ENCODE peak calls at places on chromosome 5, in eight cellular contexts. One of them, this sample, is unnamed.

GRCh38 chr5:158992104-158992740 is 107.5 kb downstream of the EBF1 start:
- DNase-seq in glutamatergic neuron: no peak
- DNase-seq in GM13977: no peak
- DNase-seq in uterus: no peak
- DNase-seq in PC-9: no peak
- DNase-seq in activated T-cell treated with anti-CD3 and anti-CD28 coated beads for 1 hour: no peak
- DNase-seq in iPS DF 19.7: no peak
- DNase-seq in DMS 273 treated with DMSO at 0.1 percent for 48 hours: no peak
- DNase-seq in this sample: no peak

GRCh38 chr5:126965061-126965475 is 65.3 kb downstream of the MARCHF3 start:
- DNase-seq in glutamatergic neuron: no peak
- DNase-seq in GM13977: no peak
- DNase-seq in uterus: no peak
- DNase-seq in PC-9: no peak
- DNase-seq in activated T-cell treated with anti-CD3 and anti-CD28 coated beads for 1 hour: no peak
- DNase-seq in iPS DF 19.7: no peak
- DNase-seq in DMS 273 treated with DMSO at 0.1 percent for 48 hours: no peak
- DNase-seq in this sample: no peak

GRCh38 chr5:66932446-66932845 is 264.2 kb downstream of the CD180 start:
- DNase-seq in glutamatergic neuron: no peak
- DNase-seq in GM13977: no peak
- DNase-seq in uterus: no peak
- DNase-seq in PC-9: no peak
- DNase-seq in activated T-cell treated with anti-CD3 and anti-CD28 coated beads for 1 hour: no peak
- DNase-seq in iPS DF 19.7: no peak
- DNase-seq in DMS 273 treated with DMSO at 0.1 percent for 48 hours: no peak
- DNase-seq in this sample: no peak

GRCh38 chr5:54270326-54270725 is 40.0 kb downstream of the ARL15 start:
- DNase-seq in glutamatergic neuron: no peak
- DNase-seq in GM13977: no peak
- DNase-seq in uterus: no peak
- DNase-seq in PC-9: no peak
- DNase-seq in activated T-cell treated with anti-CD3 and anti-CD28 coated beads for 1 hour: no peak
- DNase-seq in iPS DF 19.7: no peak
- DNase-seq in DMS 273 treated with DMSO at 0.1 percent for 48 hours: no peak
- DNase-seq in this sample: no peak

GRCh38 chr5:132008961-132009680 is 2.3 kb downstream of the ACSL6 start:
- DNase-seq in glutamatergic neuron: peak
- DNase-seq in GM13977: peak
- DNase-seq in uterus: peak
- DNase-seq in PC-9: peak
- DNase-seq in activated T-cell treated with anti-CD3 and anti-CD28 coated beads for 1 hour: no peak
- DNase-seq in iPS DF 19.7: no peak
- DNase-seq in DMS 273 treated with DMSO at 0.1 percent for 48 hours: peak
- DNase-seq in this sample: no peak

GRCh38 chr5:95178046-95178651 is 106.7 kb downstream of the MCTP1 start:
- DNase-seq in glutamatergic neuron: peak
- DNase-seq in GM13977: no peak
- DNase-seq in uterus: no peak
- DNase-seq in PC-9: no peak
- DNase-seq in activated T-cell treated with anti-CD3 and anti-CD28 coated beads for 1 hour: no peak
- DNase-seq in iPS DF 19.7: peak
- DNase-seq in DMS 273 treated with DMSO at 0.1 percent for 48 hours: no peak
- DNase-seq in this sample: no peak

GRCh38 chr5:126385509-126385908 is 37.7 kb upstream of the GRAMD2B start:
- DNase-seq in glutamatergic neuron: no peak
- DNase-seq in GM13977: no peak
- DNase-seq in uterus: no peak
- DNase-seq in PC-9: peak
- DNase-seq in activated T-cell treated with anti-CD3 and anti-CD28 coated beads for 1 hour: no peak
- DNase-seq in iPS DF 19.7: no peak
- DNase-seq in DMS 273 treated with DMSO at 0.1 percent for 48 hours: no peak
- DNase-seq in this sample: no peak

GRCh38 chr5:124847907-124848306 is 101.5 kb upstream of the ZNF608 start:
- DNase-seq in glutamatergic neuron: no peak
- DNase-seq in GM13977: no peak
- DNase-seq in uterus: no peak
- DNase-seq in PC-9: no peak
- DNase-seq in activated T-cell treated with anti-CD3 and anti-CD28 coated beads for 1 hour: no peak
- DNase-seq in iPS DF 19.7: no peak
- DNase-seq in DMS 273 treated with DMSO at 0.1 percent for 48 hours: no peak
- DNase-seq in this sample: no peak

GRCh38 chr5:140145223-140145622 is 19.5 kb downstream of the IGIP start:
- DNase-seq in glutamatergic neuron: no peak
- DNase-seq in GM13977: no peak
- DNase-seq in uterus: no peak
- DNase-seq in PC-9: no peak
- DNase-seq in activated T-cell treated with anti-CD3 and anti-CD28 coated beads for 1 hour: no peak
- DNase-seq in iPS DF 19.7: no peak
- DNase-seq in DMS 273 treated with DMSO at 0.1 percent for 48 hours: no peak
- DNase-seq in this sample: no peak

GRCh38 chr5:27221410-27221809 is 183.0 kb upstream of the CDH9 start:
- DNase-seq in glutamatergic neuron: no peak
- DNase-seq in GM13977: no peak
- DNase-seq in uterus: no peak
- DNase-seq in PC-9: no peak
- DNase-seq in activated T-cell treated with anti-CD3 and anti-CD28 coated beads for 1 hour: no peak
- DNase-seq in iPS DF 19.7: no peak
- DNase-seq in DMS 273 treated with DMSO at 0.1 percent for 48 hours: no peak
- DNase-seq in this sample: no peak

GRCh38 chr5:109484597-109484996 is 74.8 kb upstream of the PJA2 start:
- DNase-seq in glutamatergic neuron: no peak
- DNase-seq in GM13977: no peak
- DNase-seq in uterus: no peak
- DNase-seq in PC-9: no peak
- DNase-seq in activated T-cell treated with anti-CD3 and anti-CD28 coated beads for 1 hour: no peak
- DNase-seq in iPS DF 19.7: no peak
- DNase-seq in DMS 273 treated with DMSO at 0.1 percent for 48 hours: no peak
- DNase-seq in this sample: no peak

GRCh38 chr5:35229076-35230042 is 928 bp downstream of the PRLR start:
- DNase-seq in glutamatergic neuron: no peak
- DNase-seq in GM13977: peak
- DNase-seq in uterus: peak
- DNase-seq in PC-9: no peak
- DNase-seq in activated T-cell treated with anti-CD3 and anti-CD28 coated beads for 1 hour: no peak
- DNase-seq in iPS DF 19.7: peak
- DNase-seq in DMS 273 treated with DMSO at 0.1 percent for 48 hours: no peak
- DNase-seq in this sample: no peak

GRCh38 chr5:95808013-95808685 is 14.4 kb downstream of the GLRX start:
- DNase-seq in glutamatergic neuron: no peak
- DNase-seq in GM13977: no peak
- DNase-seq in uterus: no peak
- DNase-seq in PC-9: no peak
- DNase-seq in activated T-cell treated with anti-CD3 and anti-CD28 coated beads for 1 hour: no peak
- DNase-seq in iPS DF 19.7: no peak
- DNase-seq in DMS 273 treated with DMSO at 0.1 percent for 48 hours: no peak
- DNase-seq in this sample: no peak